ENCODE peak calls at places on chromosomes 16 and 17, in ten cellular contexts. S, I, X, K, C, E, P, U, Y and N are unnamed samples.

GRCh38 chr17:44039829-44040635 is 25.3 kb upstream of the TMEM101 start:
- DNase-seq in S (peak; percentile 49), I (no peak), X (no peak), K (no peak), C (no peak), E (no peak), P (no peak), U (no peak), Y (no peak), N (peak; percentile 34)

GRCh38 chr16:24309222-24309905 is 53.2 kb downstream of the CACNG3 start:
- DNase-seq in S (peak; percentile 39), I (no peak), X (no peak), K (peak; percentile 74), C (no peak), E (peak; percentile 78), P (no peak), U (peak; percentile 27), Y (peak; percentile 63), N (no peak)

GRCh38 chr16:4613636-4614570 is 785 bp downstream of the UBALD1 start:
- DNase-seq in S (peak; percentile 48), I (peak; percentile 69), X (no peak), K (no peak), C (no peak), E (peak; percentile 44), P (no peak), U (no peak), Y (peak; percentile 36), N (no peak)

GRCh38 chr17:58100506-58100905 is 17.3 kb downstream of the DYNLL2 start:
- DNase-seq in S (no peak), I (no peak), X (no peak), K (no peak), C (no peak), E (no peak), P (no peak), U (no peak), Y (no peak), N (no peak)

GRCh38 chr17:78759203-78759968 is 22.7 kb downstream of the CYTH1 start:
- DNase-seq in S (peak; percentile 43), I (no peak), X (peak; percentile 76), K (peak; percentile 55), C (no peak), E (peak; percentile 46), P (peak; percentile 76), U (peak; percentile 53), Y (no peak), N (peak; percentile 72)

GRCh38 chr16:88772871-88773811 is 11.9 kb downstream of the PIEZO1 start:
- DNase-seq in S (peak; percentile 95), I (peak; percentile 96), X (no peak), K (peak; percentile 52), C (no peak), E (no peak), P (peak; percentile 58), U (peak; percentile 78), Y (no peak), N (no peak)

GRCh38 chr16:50941651-50942050 is 199.8 kb downstream of the CYLD start:
- DNase-seq in S (no peak), I (no peak), X (no peak), K (no peak), C (no peak), E (no peak), P (no peak), U (no peak), Y (no peak), N (no peak)

GRCh38 chr17:80585880-80586279 is 41.2 kb downstream of the RPTOR start:
- DNase-seq in S (no peak), I (no peak), X (no peak), K (no peak), C (no peak), E (no peak), P (no peak), U (no peak), Y (no peak), N (no peak)

GRCh38 chr17:14304876-14305636 is 4.2 kb downstream of the HS3ST3B1 start:
- DNase-seq in S (no peak), I (no peak), X (no peak), K (no peak), C (no peak), E (no peak), P (no peak), U (no peak), Y (no peak), N (no peak)

GRCh38 chr17:43013296-43013695 is 6.7 kb downstream of the IFI35 start:
- DNase-seq in S (no peak), I (no peak), X (no peak), K (peak; percentile 32), C (no peak), E (no peak), P (no peak), U (no peak), Y (no peak), N (no peak)

GRCh38 chr17:79738643-79739042 is 7.9 kb downstream of the ENPP7 start:
- DNase-seq in S (no peak), I (no peak), X (no peak), K (no peak), C (no peak), E (no peak), P (no peak), U (no peak), Y (no peak), N (no peak)

GRCh38 chr16:89049484-89050118 is 44.1 kb upstream of the ACSF3 start:
- DNase-seq in S (no peak), I (peak; percentile 34), X (peak; percentile 52), K (no peak), C (no peak), E (no peak), P (no peak), U (no peak), Y (no peak), N (no peak)

GRCh38 chr16:68739964-68740627 is 3.0 kb downstream of the CDH1 start:
- DNase-seq in S (no peak), I (no peak), X (no peak), K (no peak), C (no peak), E (no peak), P (no peak), U (no peak), Y (peak; percentile 91), N (no peak)

GRCh38 chr16:61823326-61823725 is 212.9 kb downstream of the CDH8 start:
- DNase-seq in S (no peak), I (no peak), X (no peak), K (no peak), C (no peak), E (no peak), P (no peak), U (no peak), Y (no peak), N (no peak)

GRCh38 chr16:89375021-89375420 is 115.3 kb downstream of the ANKRD11 start:
- DNase-seq in S (peak; percentile 87), I (no peak), X (no peak), K (no peak), C (no peak), E (no peak), P (no peak), U (no peak), Y (no peak), N (no peak)

GRCh38 chr17:2595200-2595599 is 1.7 kb downstream of the PAFAH1B1 start:
- DNase-seq in S (no peak), I (no peak), X (no peak), K (no peak), C (no peak), E (no peak), P (no peak), U (no peak), Y (no peak), N (no peak)

DNA sequence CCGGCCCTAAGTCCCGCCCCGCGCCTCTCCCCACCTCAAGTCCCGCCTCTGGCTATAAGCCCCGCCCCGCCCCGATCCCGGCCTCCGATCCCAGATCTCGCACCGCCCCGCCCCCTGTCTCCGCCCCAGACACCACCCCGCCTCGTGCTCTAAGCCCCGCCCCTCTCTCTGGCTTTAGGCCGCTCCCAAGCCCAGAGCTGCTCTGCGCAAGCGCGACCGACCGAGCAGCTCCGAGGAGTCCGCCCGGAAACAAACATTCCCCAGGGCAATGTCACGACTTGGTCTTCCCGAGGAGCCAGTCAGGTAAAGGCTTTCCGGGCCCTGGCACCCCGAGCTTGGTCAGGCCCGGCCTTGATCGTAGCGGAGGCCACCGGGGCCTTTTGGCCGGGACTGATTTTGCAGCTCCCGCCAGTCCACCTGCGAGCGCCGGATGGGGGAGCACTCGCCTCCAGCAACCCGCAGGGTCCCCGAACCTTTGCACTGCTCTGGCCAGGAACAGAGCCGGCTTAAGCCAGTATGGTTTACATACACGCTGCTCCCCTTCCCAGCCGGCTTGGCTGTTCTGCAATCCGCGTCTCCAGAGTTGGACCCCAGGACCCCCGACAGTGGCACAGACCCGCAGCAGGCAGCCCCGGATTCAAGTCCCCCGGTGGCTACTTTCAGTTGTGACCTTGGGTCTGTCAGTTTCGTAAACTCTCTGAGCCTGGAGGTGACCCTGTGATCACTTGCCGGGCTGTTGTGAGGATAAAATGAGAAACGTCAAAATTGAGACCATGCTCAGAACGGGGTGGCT is at the start of gene NUDT7:
- DNase-seq in S (peak; percentile 96), I (peak; percentile 99), X (peak; percentile 100), K (peak; percentile 100), C (peak; percentile 96), E (peak; percentile 97), P (peak; percentile 99), U (peak; percentile 99), Y (peak; percentile 96), N (peak; percentile 96)
- TF ChIP-seq POLR2A in S (peak; percentile 26), I (peak; percentile 61), X (peak; percentile 84), K (peak; percentile 89), C (peak; percentile 40), E (no peak), P (peak; percentile 60), U (no peak), Y (peak; percentile 79), N (no peak)

GRCh38 chr17:37490022-37490587 is 414 bp downstream of the DUSP14 start:
- DNase-seq in S (peak; percentile 45), I (peak; percentile 81), X (peak; percentile 83), K (peak; percentile 78), C (peak; percentile 13), E (peak; percentile 69), P (peak; percentile 60), U (peak; percentile 65), Y (peak; percentile 59), N (peak; percentile 70)
- H3K27ac ChIP-seq in S (peak overlapping the region; percentile 86), I (peak overlapping the region; percentile 97), X (peak overlapping the region; percentile 86), K (peak overlapping the region; percentile 86), C (peak overlapping the region; percentile 89), E (peak overlapping the region; percentile 67), P (peak overlapping the region; percentile 76), U (peak overlapping the region; percentile 46), Y (peak overlapping the region; percentile 89), N (peak overlapping the region; percentile 97)

DNA sequence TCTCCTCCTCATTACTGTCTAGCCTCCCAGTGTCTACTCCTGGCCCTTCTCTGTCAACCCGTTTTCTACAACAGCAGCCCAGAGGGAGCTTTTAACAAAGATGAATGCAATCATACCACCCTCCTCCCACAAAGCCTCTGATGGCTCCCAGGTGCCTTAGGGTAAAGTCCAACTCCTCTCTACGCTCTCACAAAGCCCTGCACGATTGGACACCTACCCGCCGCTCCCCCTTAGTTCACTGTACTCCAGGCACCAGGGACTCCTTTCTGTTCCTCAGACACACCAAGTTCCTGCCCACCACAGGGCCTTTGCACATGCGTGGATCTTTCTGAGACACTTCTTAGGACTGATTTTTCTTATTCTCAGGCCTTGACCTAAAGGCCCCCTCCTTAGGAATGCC is 17.4 kb downstream of the CCDC102A start:
- DNase-seq in S (no peak), I (no peak), X (no peak), K (no peak), C (no peak), E (no peak), P (peak; percentile 7), U (no peak), Y (no peak), N (no peak)
- H3K4me3 ChIP-seq in S (no peak overlapping the region), I (no peak overlapping the region), X (no peak overlapping the region), K (no peak overlapping the region), C (no peak overlapping the region), E (no peak overlapping the region), P (no peak overlapping the region), U (no peak overlapping the region), Y (no peak overlapping the region), N (no peak overlapping the region)

GRCh38 chr17:49624896-49625295 is 49.2 kb downstream of the NXPH3 start:
- DNase-seq in S (peak; percentile 62), I (no peak), X (no peak), K (no peak), C (no peak), E (no peak), P (no peak), U (no peak), Y (no peak), N (no peak)
- TF ChIP-seq POLR2A in S (no peak), I (no peak), X (no peak), K (no peak), C (no peak), E (no peak), P (no peak), U (no peak), Y (no peak), N (no peak)